ENCODE peak calls at places on chromosome 9, in seven cellular contexts. Z, E, A, P, L, Y and U are unnamed samples.

GRCh38 chr9:89602978-89603628 is 1.7 kb upstream of the GADD45G start:
- DNase-seq in E (peak), P (peak), A (peak), Y (peak), L (peak), Z (peak), U (peak)

GRCh38 chr9:115137511-115137910 is 19.6 kb upstream of the TNC start:
- DNase-seq in P (no peak), Z (no peak), Y (no peak), A (no peak), L (no peak), E (no peak), U (no peak)

GRCh38 chr9:91424403-91425176 is 958 bp upstream of the NFIL3 start:
- DNase-seq in P (peak), Y (peak), A (peak), L (peak), E (peak), Z (peak), U (peak)

GRCh38 chr9:83197611-83198010 is 134.7 kb upstream of the RASEF start:
- DNase-seq in Z (no peak), Y (no peak), L (no peak), A (no peak), E (no peak), P (no peak), U (no peak)

GRCh38 chr9:72982161-72982799 is 29.4 kb upstream of the ALDH1A1 start:
- DNase-seq in L (no peak), Z (no peak), Y (no peak), P (no peak), A (no peak), E (no peak), U (no peak)

GRCh38 chr9:76456202-76456926 is 2.6 kb upstream of the GCNT1 start:
- DNase-seq in Y (no peak), L (peak), A (no peak), P (no peak), E (no peak), Z (peak), U (peak)

GRCh38 chr9:70040506-70040905 is 3.1 kb upstream of the MAMDC2 start:
- DNase-seq in A (no peak), Z (no peak), E (no peak), L (no peak), P (no peak), Y (no peak), U (no peak)

GRCh38 chr9:135080286-135081263 is 6.9 kb upstream of the OLFM1 start:
- DNase-seq in Y (no peak), Z (no peak), A (peak), P (peak), E (no peak), L (no peak), U (no peak)

GRCh38 chr9:118640836-118641557 is 728.2 kb downstream of the BRINP1 start:
- DNase-seq in E (no peak), Y (no peak), L (no peak), Z (no peak), P (no peak), A (no peak), U (no peak)

GRCh38 chr9:7304596-7304995 is 495.0 kb downstream of the DMAC1 start:
- DNase-seq in P (no peak), Z (no peak), E (no peak), L (no peak), A (no peak), Y (no peak), U (no peak)

GRCh38 chr9:84140535-84141101 is 160.0 kb downstream of the RMI1 start:
- DNase-seq in E (no peak), Z (peak), Y (no peak), L (peak), A (no peak), P (no peak), U (no peak)

GRCh38 chr9:126497673-126498255 is 116.0 kb upstream of the LMX1B start:
- DNase-seq in A (peak), Y (no peak), L (no peak), Z (no peak), P (no peak), E (no peak), U (no peak)

GRCh38 chr9:75181748-75182147 is 93.4 kb downstream of the OSTF1 start:
- DNase-seq in P (no peak), E (no peak), L (no peak), Y (no peak), Z (no peak), A (no peak), U (no peak)

GRCh38 chr9:93129691-93130500 is 4.2 kb downstream of the NINJ1 start:
- DNase-seq in A (peak), P (no peak), Z (no peak), L (no peak), Y (no peak), E (peak), U (no peak)

GRCh38 chr9:92726971-92727715 is 37.5 kb downstream of the BICD2 start:
- DNase-seq in L (no peak), P (no peak), Y (no peak), A (no peak), Z (no peak), E (peak), U (no peak)

GRCh38 chr9:79572032-79572890 is 496 bp downstream of the TLE4 start:
- DNase-seq in P (peak), A (peak), Z (peak), Y (no peak), L (peak), E (peak), U (peak)

GRCh38 chr9:72262063-72262462 is 102.9 kb downstream of the ZFAND5 start:
- DNase-seq in L (no peak), A (no peak), Z (no peak), E (no peak), P (no peak), Y (no peak), U (no peak)

GRCh38 chr9:129624168-129624759 is 1.7 kb upstream of the NTMT1 start:
- DNase-seq in Y (peak), A (no peak), P (no peak), E (no peak), L (peak), Z (peak), U (peak)

GRCh38 chr9:113522419-113522818 is 58.9 kb downstream of the RGS3 start:
- DNase-seq in E (no peak), P (no peak), Y (no peak), Z (no peak), A (no peak), L (no peak), U (no peak)

GRCh38 chr9:17401858-17402257 is 177.0 kb upstream of the SH3GL2 start:
- DNase-seq in Y (no peak), A (no peak), L (no peak), E (no peak), Z (no peak), P (no peak), U (no peak)

GRCh38 chr9:137672907-137673791 is 54.3 kb downstream of the EHMT1 start:
- DNase-seq in P (no peak), Y (peak), A (peak), Z (peak), E (peak), L (peak), U (peak)

GRCh38 chr9:18543406-18543965 is 69.5 kb downstream of the ADAMTSL1 start:
- DNase-seq in Y (no peak), L (no peak), P (no peak), A (no peak), E (no peak), Z (no peak), U (no peak)

GRCh38 chr9:75108571-75108970 is 20.3 kb downstream of the OSTF1 start:
- DNase-seq in L (no peak), P (no peak), Z (no peak), E (peak), A (peak), Y (no peak), U (no peak)

GRCh38 chr9:17726298-17726697 is 147.4 kb downstream of the SH3GL2 start:
- DNase-seq in P (no peak), L (no peak), E (no peak), A (no peak), Y (no peak), Z (no peak), U (no peak)

GRCh38 chr9:89445801-89446228 is 52.1 kb downstream of the SEMA4D start:
- DNase-seq in P (no peak), E (peak), L (no peak), A (no peak), Z (no peak), Y (no peak), U (no peak)

GRCh38 chr9:98791147-98792095 is 4.9 kb downstream of the ANKS6 start:
- DNase-seq in Z (peak), A (peak), P (peak), L (peak), E (peak), Y (peak), U (peak)

GRCh38 chr9:134427153-134427782 is 101.0 kb downstream of the RXRA start:
- DNase-seq in A (no peak), E (no peak), P (no peak), L (no peak), Z (no peak), Y (no peak), U (no peak)

GRCh38 chr9:37141015-37141414 is 20.6 kb downstream of the ZCCHC7 start:
- DNase-seq in L (no peak), P (no peak), E (no peak), Z (no peak), A (no peak), Y (no peak), U (no peak)
- TF ChIP-seq CTCF in L (no peak), P (no peak), E (no peak), Z (no peak), A (no peak), Y (no peak), U (no peak)

GRCh38 chr9:131233989-131234388 is 42.3 kb downstream of the FAM78A start:
- DNase-seq in L (no peak), E (no peak), A (no peak), Y (no peak), P (peak), Z (no peak), U (no peak)

GRCh38 chr9:131236161-131236560 is 40.1 kb downstream of the FAM78A start:
- DNase-seq in Z (no peak), E (no peak), L (no peak), P (peak), A (peak), Y (no peak), U (no peak)

GRCh38 chr9:131234799-131235479 is 41.4 kb downstream of the FAM78A start:
- DNase-seq in E (no peak), Y (no peak), L (no peak), Z (peak), P (peak), A (peak), U (no peak)

GRCh38 chr9:131235480-131235851 is 40.8 kb downstream of the FAM78A start:
- DNase-seq in Z (peak), E (no peak), P (peak), L (no peak), A (peak), Y (no peak), U (no peak)

GRCh38 chr9:131233556-131233955 is 42.8 kb downstream of the FAM78A start:
- DNase-seq in P (peak), Z (no peak), Y (no peak), A (no peak), L (no peak), E (no peak), U (no peak)
- TF ChIP-seq CTCF in P (no peak), Z (no peak), Y (no peak), A (no peak), L (no peak), E (no peak), U (no peak)

GRCh38 chr9:107487521-107488399 is 1.8 kb downstream of the KLF4 start:
- DNase-seq in Y (peak), Z (peak), P (peak), E (peak), L (peak), A (peak), U (no peak)
- TF ChIP-seq CTCF in Y (peak), Z (peak), P (peak), E (peak), L (peak), A (peak), U (no peak)

DNA sequence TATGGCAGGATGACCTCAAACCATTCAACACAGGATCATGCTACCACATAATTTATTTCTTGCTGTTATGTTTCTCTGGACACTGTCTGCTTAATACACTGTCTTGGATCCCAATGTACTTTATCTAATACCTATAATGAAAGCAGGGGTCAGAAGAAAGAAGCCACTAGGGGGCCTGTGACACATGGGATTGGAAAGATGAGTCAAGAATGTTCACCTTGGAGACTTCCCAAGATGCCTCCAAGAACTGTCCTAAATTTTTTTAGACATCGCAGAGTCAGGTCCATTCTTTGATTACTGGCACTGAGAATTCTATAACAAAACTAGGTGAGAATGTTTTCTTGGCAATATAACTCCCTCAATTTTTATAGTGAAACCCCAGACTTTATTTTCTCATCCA is 305.8 kb upstream of the SMARCA2 start:
- DNase-seq in L (peak), E (no peak), A (no peak), Z (no peak), Y (no peak), P (no peak), U (peak)
- TF ChIP-seq CTCF in L (peak), E (peak), A (no peak), Z (no peak), Y (no peak), P (no peak), U (peak)

GRCh38 chr9:122463828-122464632 is 13.7 kb downstream of the OR1J1 start:
- DNase-seq in Z (no peak), P (no peak), A (no peak), Y (no peak), L (peak), E (no peak), U (peak)
- TF ChIP-seq CTCF in Z (peak), P (no peak), A (no peak), Y (no peak), L (peak), E (no peak), U (peak)

GRCh38 chr9:34491596-34491995 is 31.2 kb downstream of the ENHO start:
- DNase-seq in Y (no peak), A (no peak), L (no peak), Z (no peak), P (peak), E (no peak), U (no peak)

GRCh38 chr9:34493972-34494535 is 28.7 kb downstream of the ENHO start:
- DNase-seq in A (no peak), E (peak), Y (peak), P (no peak), L (peak), Z (peak), U (peak)

GRCh38 chr9:34490360-34490759 is 31.8 kb downstream of the DNAI1 start:
- DNase-seq in Y (no peak), E (no peak), Z (no peak), A (no peak), P (peak), L (no peak), U (no peak)

GRCh38 chr9:34490760-34491159 is 32.0 kb downstream of the ENHO start:
- DNase-seq in P (peak), A (no peak), Y (no peak), L (no peak), E (no peak), Z (no peak), U (no peak)

GRCh38 chr9:34492051-34492450 is 30.7 kb downstream of the ENHO start:
- DNase-seq in Z (no peak), L (no peak), P (no peak), E (no peak), A (no peak), Y (no peak), U (no peak)
- TF ChIP-seq CTCF in Z (no peak), L (no peak), P (no peak), E (no peak), A (no peak), Y (no peak), U (no peak)

DNA sequence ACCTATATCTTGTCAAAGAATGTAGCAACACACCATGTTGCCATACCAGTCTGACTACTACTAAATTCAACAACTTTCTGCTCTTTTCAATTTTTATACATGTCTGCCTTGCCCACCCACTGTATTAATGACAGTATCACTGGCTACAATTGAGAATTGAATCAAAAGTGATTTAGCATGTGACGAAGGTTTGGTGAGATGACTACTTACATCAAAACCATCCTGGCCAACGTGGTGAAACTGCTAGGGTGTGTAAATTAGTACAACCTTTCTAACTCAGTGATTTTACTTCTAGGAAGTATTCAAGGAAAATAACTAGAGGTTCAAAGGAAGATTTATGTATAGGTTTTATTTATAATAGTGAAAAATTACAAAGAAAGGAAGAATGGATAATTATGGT is 109.8 kb downstream of the UNC13B start:
- DNase-seq in P (no peak), A (no peak), E (no peak), Y (no peak), L (peak), Z (no peak), U (no peak)
- TF ChIP-seq CTCF in P (no peak), A (no peak), E (no peak), Y (no peak), L (no peak), Z (no peak), U (no peak)